ENCODE peak calls at places on chromosomes 4 and X, in six cellular contexts. O is AG09319; F is neural crest cell; A is PC-3; H is activated CD4-positive, alpha-beta T cell treated with anti-CD3 and anti-CD28 coated beads, Interleukin-2, amount 50 U/mL, for 48 hours; G is nephron progenitor cell. D is an unnamed sample.

GRCh38 chr4:41644288-41644914 is 104.1 kb downstream of the PHOX2B start:
- DNase-seq in O (no peak), F (peak; percentile 92), A (no peak), H (peak; percentile 16), G (peak; percentile 93), D (peak; percentile 7)

GRCh38 chr4:19224820-19225219 is 1026.9 kb upstream of the SLIT2 start:
- DNase-seq in O (peak; percentile 4), F (no peak), A (peak; percentile 66), H (no peak), G (no peak), D (peak; percentile 31)

GRCh38 chr4:11423465-11423864 is 5.2 kb downstream of the HS3ST1 start:
- DNase-seq in O (no peak), F (no peak), A (no peak), H (no peak), G (no peak), D (no peak)

GRCh38 chrX:24190500-24191156 is 41.1 kb downstream of the ZFX start:
- DNase-seq in O (peak; percentile 64), F (no peak), A (no peak), H (no peak), G (no peak), D (peak; percentile 5)

GRCh38 chr4:22515888-22516541 is at the start of gene ADGRA3:
- DNase-seq in O (no peak), F (peak; percentile 69), A (peak; percentile 71), H (peak; percentile 38), G (peak; percentile 87), D (no peak)

GRCh38 chr4:144647095-144647959 is 1.4 kb downstream of the HHIP start:
- DNase-seq in O (no peak), F (no peak), A (no peak), H (peak; percentile 5), G (peak; percentile 28), D (no peak)

GRCh38 chr4:2070421-2071251 is 11.5 kb downstream of the NAT8L start:
- DNase-seq in O (no peak), F (no peak), A (no peak), H (no peak), G (no peak), D (no peak)

GRCh38 chrX:56764153-56764974 is 35.3 kb downstream of the NBDY start:
- DNase-seq in O (peak; percentile 84), F (peak; percentile 32), A (peak; percentile 69), H (peak; percentile 61), G (peak; percentile 66), D (peak; percentile 37)

GRCh38 chr4:5395781-5396180 is 312.6 kb downstream of the EVC2 start:
- DNase-seq in O (no peak), F (no peak), A (no peak), H (no peak), G (no peak), D (no peak)